ENCODE peak calls at places on chromosomes 11 and 22, in six cellular contexts. G is brain microvascular endothelial cell; I is heart left ventricle; Y is effector memory CD4-positive, alpha-beta T cell; E is heart right ventricle; F is neuronal stem cell. M is an unnamed sample.

GRCh38 chr22:27692243-27692642 is 109.3 kb downstream of the MN1 start:
- DNase-seq in E (no peak), I (no peak), Y (no peak), F (no peak), G (no peak), M (no peak)

GRCh38 chr11:75792997-75793800 is 21.8 kb upstream of the UVRAG start:
- DNase-seq in Y (no peak), E (peak), G (no peak), I (peak), F (no peak), M (no peak)

GRCh38 chr11:62337682-62338181 is 484 bp downstream of the ASRGL1 start:
- DNase-seq in E (peak), I (no peak), Y (no peak), G (no peak), F (peak), M (no peak)

GRCh38 chr11:107608809-107609208 is 17.9 kb downstream of the ELMOD1 start:
- DNase-seq in I (no peak), E (no peak), Y (no peak), G (no peak), F (no peak), M (no peak)

GRCh38 chr11:85694385-85694980 is 8.5 kb upstream of the CCDC89 start:
- DNase-seq in F (no peak), I (no peak), Y (no peak), G (peak), E (no peak), M (no peak)

GRCh38 chr11:107957109-107957588 is 28.9 kb downstream of the RAB39A start:
- DNase-seq in I (no peak), Y (no peak), E (no peak), G (no peak), F (no peak), M (no peak)

GRCh38 chr22:37485006-37485713 is 1.0 kb downstream of the MFNG start:
- DNase-seq in G (no peak), F (no peak), E (peak), I (no peak), Y (peak), M (no peak)

GRCh38 chr11:69413015-69413801 is 68.3 kb upstream of the LINC01488 start:
- DNase-seq in G (no peak), I (no peak), F (no peak), Y (no peak), E (no peak), M (no peak)

GRCh38 chr22:20750461-20751184 is 23.3 kb upstream of the SERPIND1 start:
- DNase-seq in F (no peak), G (peak), Y (no peak), I (peak), E (peak), M (no peak)

GRCh38 chr22:49017769-49018330 is 809.8 kb downstream of the BRD1 start:
- DNase-seq in G (no peak), I (peak), E (no peak), Y (no peak), F (no peak), M (no peak)

GRCh38 chr22:35349704-35350538 is 31.0 kb upstream of the HMOX1 start:
- DNase-seq in G (no peak), E (no peak), I (no peak), F (no peak), Y (no peak), M (no peak)

GRCh38 chr11:2586091-2586792 is 113.6 kb downstream of the KCNQ1OT1 start:
- DNase-seq in I (peak), Y (no peak), F (no peak), G (no peak), E (peak), M (no peak)

GRCh38 chr22:44917372-44918165 is 92.2 kb downstream of the PHF21B start:
- DNase-seq in I (no peak), Y (no peak), E (no peak), F (no peak), G (no peak), M (no peak)

GRCh38 chr11:120869516-120870011 is 154.3 kb upstream of the TBCEL start:
- DNase-seq in E (no peak), I (no peak), G (no peak), Y (no peak), F (no peak), M (no peak)

GRCh38 chr11:74288161-74288560 is 23.3 kb downstream of the P4HA3 start:
- DNase-seq in G (peak), Y (no peak), E (no peak), I (no peak), F (no peak), M (no peak)

GRCh38 chr11:70812472-70812871 is 414.1 kb downstream of the CTTN start:
- DNase-seq in F (no peak), G (no peak), Y (no peak), E (no peak), I (no peak), M (no peak)

GRCh38 chr22:46537221-46537945 is at the start of gene CELSR1:
- DNase-seq in F (peak), G (no peak), I (no peak), E (no peak), Y (no peak), M (no peak)

GRCh38 chr11:128814856-128815705 is 52.0 kb downstream of the KCNJ1 start:
- DNase-seq in F (peak), E (peak), I (peak), Y (no peak), G (peak), M (peak)

GRCh38 chr22:41070665-41071331 is 21.6 kb upstream of the EP300 start:
- DNase-seq in I (no peak), F (no peak), E (no peak), G (no peak), Y (no peak), M (no peak)

GRCh38 chr22:30516731-30517130 is 11.2 kb upstream of the SEC14L4 start:
- DNase-seq in F (no peak), I (no peak), G (no peak), E (no peak), Y (no peak), M (no peak)

GRCh38 chr11:33116535-33116934 is 44.7 kb downstream of the CSTF3 start:
- DNase-seq in Y (no peak), I (no peak), G (no peak), F (no peak), E (no peak), M (no peak)

GRCh38 chr11:15775051-15775541 is 581.2 kb downstream of the SOX6 start:
- DNase-seq in F (no peak), I (peak), G (no peak), Y (no peak), E (peak), M (no peak)

GRCh38 chr11:124669193-124669592 is 4.3 kb downstream of the SIAE start:
- DNase-seq in I (peak), F (no peak), G (peak), Y (no peak), E (no peak), M (no peak)

GRCh38 chr11:32080381-32080980 is 10.4 kb upstream of the RCN1 start:
- DNase-seq in G (no peak), E (no peak), Y (no peak), F (no peak), I (no peak), M (no peak)

GRCh38 chr11:60307507-60308195 is 19.4 kb upstream of the MS4A6E start:
- DNase-seq in Y (no peak), F (no peak), E (no peak), G (no peak), I (no peak), M (no peak)

GRCh38 chr22:24422078-24422665 is 5.2 kb upstream of the ADORA2A start:
- DNase-seq in Y (no peak), I (no peak), G (no peak), F (no peak), E (no peak), M (no peak)

GRCh38 chr22:49787861-49788260 is 39.8 kb downstream of the BRD1 start:
- DNase-seq in G (no peak), Y (no peak), F (no peak), E (no peak), I (no peak), M (no peak)

DNA sequence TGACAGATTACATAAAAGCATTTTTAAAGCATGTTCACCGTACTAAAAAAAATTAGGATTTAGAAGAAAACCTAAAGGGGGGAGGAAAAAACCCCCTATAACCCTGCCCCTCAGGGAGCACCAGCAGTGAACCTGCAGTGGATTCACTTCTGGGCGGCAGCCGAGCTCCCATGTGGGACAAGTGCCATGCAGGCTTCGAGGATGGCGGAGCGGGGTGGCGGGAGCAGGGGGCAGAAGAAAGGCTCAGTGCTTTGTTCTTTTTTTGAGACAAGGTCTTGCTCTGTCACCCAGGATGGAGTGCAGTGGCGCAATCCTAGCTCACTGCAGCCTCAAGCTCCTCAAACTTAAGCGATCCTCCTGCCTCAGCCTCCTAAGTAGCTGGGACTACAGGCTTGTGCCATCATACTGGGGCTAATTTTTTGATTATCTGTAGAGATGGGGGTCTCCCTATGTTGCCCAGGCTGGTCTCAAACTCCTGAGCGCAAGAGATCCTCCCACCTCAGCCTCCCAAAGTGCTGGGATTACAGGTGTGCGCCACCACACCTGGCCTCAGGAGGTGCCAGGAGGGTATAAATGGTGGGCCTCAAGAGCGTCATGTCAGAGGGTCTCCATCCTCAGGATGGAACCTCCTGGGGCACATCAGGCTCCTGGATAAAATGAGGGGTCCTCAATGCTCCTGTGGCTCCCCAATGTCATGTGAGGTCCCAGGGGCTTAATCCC is 34.0 kb downstream of the PPM1F start:
- DNase-seq in G (no peak), I (no peak), Y (no peak), F (no peak), E (no peak), M (no peak)
- H3K27ac ChIP-seq in G (no peak), I (no peak), Y (no peak), F (no peak), E (no peak), M (no peak)

GRCh38 chr11:65554842-65555395 is 3.2 kb downstream of the LTBP3 start:
- DNase-seq in G (no peak), Y (no peak), I (no peak), E (no peak), F (no peak), M (no peak)

GRCh38 chr11:65552413-65552951 is 5.7 kb downstream of the LTBP3 start:
- DNase-seq in E (no peak), Y (no peak), F (no peak), G (no peak), I (no peak), M (no peak)

GRCh38 chr11:65553301-65554001 is 4.7 kb downstream of the LTBP3 start:
- DNase-seq in E (no peak), G (no peak), Y (peak), I (no peak), F (no peak), M (no peak)

GRCh38 chr11:65555693-65556231 is 2.4 kb downstream of the LTBP3 start:
- DNase-seq in G (peak), I (peak), F (no peak), E (peak), Y (no peak), M (no peak)

GRCh38 chr11:65554057-65554818 is 3.9 kb downstream of the LTBP3 start:
- DNase-seq in I (no peak), G (no peak), E (no peak), F (no peak), Y (no peak), M (no peak)
- H3K4me3 ChIP-seq in I (no peak), G (no peak), E (no peak), F (no peak), Y (peak), M (peak)

GRCh38 chr11:72024073-72024749 is 25.5 kb downstream of the IL18BP start:
- DNase-seq in I (no peak), G (no peak), F (no peak), E (no peak), Y (no peak), M (no peak)

GRCh38 chr11:72023335-72023734 is 24.6 kb downstream of the IL18BP start:
- DNase-seq in G (no peak), F (no peak), E (no peak), I (no peak), Y (no peak), M (no peak)

GRCh38 chr11:72030428-72031045 is 31.8 kb downstream of the IL18BP start:
- DNase-seq in Y (no peak), F (no peak), I (no peak), E (no peak), G (no peak), M (no peak)

GRCh38 chr11:72026029-72026428 is 27.3 kb downstream of the IL18BP start:
- DNase-seq in Y (no peak), E (no peak), G (no peak), F (no peak), I (no peak), M (no peak)
- H3K27ac ChIP-seq in Y (peak), E (no peak), G (no peak), F (no peak), I (peak), M (no peak)

DNA sequence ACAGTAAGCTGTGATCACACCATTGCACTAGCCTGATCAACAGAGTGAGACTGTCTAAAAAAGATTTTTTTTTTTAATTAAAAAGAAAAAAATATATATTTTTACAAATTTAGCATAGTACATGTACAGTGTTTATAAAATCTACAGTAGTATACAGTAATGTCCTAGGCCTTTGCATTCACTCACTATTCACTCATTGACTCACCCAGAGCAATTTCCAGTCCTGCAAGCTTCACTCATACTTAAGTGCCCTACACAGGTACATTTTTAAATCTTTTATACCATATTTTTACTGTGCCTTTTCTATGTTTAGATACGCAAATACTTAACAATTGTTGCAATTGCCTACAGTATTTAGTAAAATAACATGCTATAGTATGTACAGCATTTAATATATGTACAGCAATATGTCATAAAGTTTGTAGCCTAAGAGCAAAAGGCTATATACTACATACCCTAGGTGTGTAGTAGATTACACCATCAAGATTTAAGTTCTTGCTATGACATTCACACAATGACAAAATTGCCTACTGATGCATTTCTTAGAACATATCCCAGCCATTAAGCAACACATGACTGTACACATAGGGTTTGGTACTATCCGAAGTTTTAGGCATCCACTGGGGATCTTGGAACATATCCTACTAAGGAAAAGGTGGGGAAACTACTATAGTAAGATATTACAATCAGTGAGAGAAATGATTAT is 22.8 kb downstream of the PIK3C2A start:
- DNase-seq in G (no peak), E (no peak), I (no peak), F (no peak), Y (no peak), M (no peak)
- H3K4me3 ChIP-seq in G (no peak), E (no peak), I (no peak), F (no peak), Y (no peak), M (no peak)

GRCh38 chr11:67202045-67202444 is 64.2 kb upstream of the GRK2 start:
- DNase-seq in I (no peak), E (no peak), F (no peak), Y (no peak), G (no peak), M (no peak)

GRCh38 chr11:67199751-67200150 is 66.5 kb upstream of the GRK2 start:
- DNase-seq in G (no peak), E (no peak), I (no peak), F (no peak), Y (no peak), M (no peak)

GRCh38 chr11:67195971-67196418 is 70.3 kb upstream of the GRK2 start:
- DNase-seq in E (no peak), I (no peak), G (no peak), F (no peak), Y (no peak), M (no peak)

GRCh38 chr11:67194096-67194495 is 72.2 kb upstream of the GRK2 start:
- DNase-seq in G (no peak), Y (no peak), E (no peak), I (no peak), F (no peak), M (no peak)

GRCh38 chr11:67197606-67198005 is 68.7 kb upstream of the GRK2 start:
- DNase-seq in E (no peak), I (no peak), G (no peak), F (no peak), Y (no peak), M (no peak)
- H3K27ac ChIP-seq in E (no peak), I (no peak), G (no peak), F (no peak), Y (no peak), M (no peak)